ENCODE peak calls at places on chromosomes 4 and X, in four cellular contexts. P is H1, L is K562, V is HCT116. G is an unnamed sample.

GRCh38 chr4:81722229-81722900 is 250.7 kb upstream of the RASGEF1B start:
- DNase-seq in P (no peak), V (no peak), L (no peak), G (no peak)

GRCh38 chr4:126533176-126533575 is 1099.6 kb upstream of the INTU start:
- DNase-seq in V (no peak), P (no peak), L (no peak), G (no peak)

GRCh38 chrX:121236040-121236439 is 188.6 kb downstream of the GLUD2 start:
- DNase-seq in P (no peak), V (no peak), L (no peak), G (no peak)

GRCh38 chrX:27336466-27337091 is 126.6 kb downstream of the PPP4R3C start:
- DNase-seq in V (peak), P (peak), L (peak), G (peak)

GRCh38 chrX:69293776-69294601 is 128.7 kb upstream of the PJA1 start:
- DNase-seq in L (no peak), P (no peak), V (no peak), G (no peak)

GRCh38 chrX:16130707-16131106 is 7.3 kb downstream of the GRPR start:
- DNase-seq in L (no peak), V (no peak), P (no peak), G (no peak)

GRCh38 chrX:70398899-70399298 is 24.2 kb upstream of the GDPD2 start:
- DNase-seq in V (no peak), P (no peak), L (no peak), G (no peak)

GRCh38 chr4:101790521-101791188 is at the start of gene BANK1:
- DNase-seq in V (peak), P (peak), L (no peak), G (no peak)

GRCh38 chr4:100986360-100986868 is 360.9 kb downstream of the PPP3CA start:
- DNase-seq in L (no peak), V (no peak), P (peak), G (no peak)

GRCh38 chrX:16633754-16634153 is 16.2 kb upstream of the S100G start:
- DNase-seq in L (peak), P (no peak), V (no peak), G (no peak)

GRCh38 chrX:118116308-118117068 is at the start of gene KLHL13:
- DNase-seq in V (no peak), P (no peak), L (peak), G (peak)

GRCh38 chr4:89482926-89483595 is 175.5 kb upstream of the GPRIN3 start:
- DNase-seq in V (no peak), L (no peak), P (no peak), G (no peak)

GRCh38 chr4:184330008-184330400 is 112.3 kb upstream of the ENPP6 start:
- DNase-seq in P (no peak), L (no peak), V (no peak), G (no peak)

GRCh38 chr4:8162625-8163024 is 4.0 kb upstream of the ABLIM2 start:
- DNase-seq in P (no peak), L (no peak), V (no peak), G (no peak)

GRCh38 chrX:47540754-47541538 is 20.1 kb upstream of the ARAF start:
- DNase-seq in V (peak), L (peak), P (peak), G (peak)

GRCh38 chrX:68634649-68635227 is 12.7 kb upstream of the STARD8 start:
- DNase-seq in L (no peak), V (no peak), P (no peak), G (no peak)

GRCh38 chr4:94472056-94472826 is 20.5 kb downstream of the PDLIM5 start:
- DNase-seq in L (no peak), V (no peak), P (no peak), G (no peak)

GRCh38 chrX:54012830-54013500 is 31.3 kb downstream of the PHF8 start:
- DNase-seq in V (no peak), L (no peak), P (no peak), G (no peak)

GRCh38 chrX:74461384-74461783 is 40.1 kb downstream of the SLC16A2 start:
- DNase-seq in P (no peak), V (no peak), L (no peak), G (no peak)

GRCh38 chr4:98928131-98928504 is 815 bp downstream of the EIF4E start:
- DNase-seq in P (peak), L (peak), V (peak), G (peak)
- TF ChIP-seq SP1 in P (no peak), L (no peak), V (no peak), G (no peak)

GRCh38 chr4:158253350-158253980 is 43.2 kb downstream of the TMEM144 start:
- DNase-seq in L (peak), P (no peak), V (peak), G (peak)
- TF ChIP-seq SP1 in L (no peak), P (no peak), V (no peak), G (no peak)

GRCh38 chr4:1347410-1347864 is 429 bp downstream of the UVSSA start:
- DNase-seq in L (peak), P (no peak), V (no peak), G (peak)
- TF ChIP-seq SP1 in L (no peak), P (no peak), V (no peak), G (no peak)

DNA sequence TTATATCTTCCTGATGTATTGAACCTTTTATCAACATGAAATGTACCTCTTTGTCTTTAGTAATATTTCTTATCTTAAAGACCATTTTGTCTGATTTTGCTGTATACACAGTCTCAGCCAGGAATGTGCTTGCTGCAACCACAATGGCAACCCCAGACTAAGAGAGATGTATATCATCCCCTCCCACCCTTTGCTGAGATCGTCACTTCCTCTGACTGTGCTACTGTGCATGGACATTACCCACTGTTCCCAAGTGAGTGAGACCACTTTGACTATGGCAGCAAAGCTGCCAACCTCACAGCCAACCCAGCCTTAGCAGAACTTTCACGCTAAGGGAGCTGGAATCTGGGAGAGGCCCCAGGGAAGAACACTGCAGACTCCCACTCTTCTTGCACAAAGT is 46.0 kb downstream of the EIF2S3 start:
- DNase-seq in P (no peak), V (no peak), L (peak), G (no peak)
- TF ChIP-seq SP1 in P (no peak), V (no peak), L (no peak), G (no peak)

GRCh38 chrX:77422886-77423648 is 24.1 kb upstream of the FGF16 start:
- DNase-seq in V (no peak), P (peak), L (no peak), G (no peak)
- TF ChIP-seq SP1 in V (no peak), P (no peak), L (no peak), G (no peak)

DNA sequence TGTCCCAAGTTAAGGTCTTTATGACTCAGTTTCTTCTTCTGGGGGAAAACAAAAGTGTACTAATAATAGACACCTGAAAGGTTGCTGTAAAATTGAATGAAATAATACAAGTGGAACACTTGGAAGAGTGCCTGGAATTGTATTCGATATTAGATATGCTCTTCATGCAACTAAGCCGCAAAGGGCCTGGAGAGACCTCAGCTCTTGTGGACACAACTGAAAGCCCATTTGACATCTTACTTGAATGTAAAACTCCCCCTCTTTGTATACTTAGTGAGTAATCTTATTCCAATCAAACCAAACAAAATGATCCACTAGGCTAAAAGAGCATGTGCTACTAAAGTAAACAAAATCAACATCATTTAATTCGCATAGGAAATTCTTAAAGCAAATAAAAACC is 516 bp upstream of the MAP9 start:
- DNase-seq in P (no peak), L (no peak), V (no peak), G (no peak)
- TF ChIP-seq SP1 in P (no peak), L (no peak), V (no peak), G (no peak)

DNA sequence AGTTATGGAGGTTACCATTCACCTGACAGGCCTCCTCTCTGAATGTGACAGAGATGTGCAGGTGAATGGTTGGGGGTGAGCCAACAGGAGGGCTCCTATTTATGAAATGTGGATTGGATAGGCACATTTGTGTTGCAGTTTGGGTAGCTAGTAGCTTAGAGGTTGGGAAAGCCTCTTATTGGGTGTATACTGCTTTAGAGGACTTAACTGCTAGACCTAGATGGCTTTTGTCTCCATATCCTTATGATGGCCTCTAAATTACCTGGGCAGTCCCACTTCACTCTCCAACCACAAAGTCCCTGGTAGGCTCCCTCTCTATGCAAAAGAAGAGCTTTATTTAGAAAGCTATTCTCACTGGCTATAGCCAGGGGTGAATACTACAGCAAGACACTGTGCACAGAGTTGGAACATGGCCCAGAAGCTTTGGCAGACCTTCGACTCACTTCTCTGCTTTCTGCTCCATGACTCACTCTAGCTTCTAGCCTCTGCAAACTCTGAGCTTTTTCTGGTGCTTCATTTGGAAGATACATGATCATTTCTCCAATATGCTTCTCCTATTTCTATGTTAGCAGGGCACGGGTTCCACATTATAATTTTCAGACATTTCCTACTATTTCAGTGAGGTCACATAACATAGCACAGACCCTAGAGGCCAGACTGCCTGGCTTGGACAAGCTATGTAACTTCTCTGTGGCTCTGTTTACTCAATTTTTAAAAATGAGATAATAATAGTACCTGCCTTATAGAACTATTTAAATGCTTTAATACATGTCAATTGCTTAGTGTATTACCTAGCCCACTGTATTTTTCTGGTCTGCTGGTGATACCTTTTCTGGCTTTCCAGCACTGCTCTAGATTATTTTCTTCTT is 6.0 kb upstream of the VGLL1 start:
- DNase-seq in L (peak), V (no peak), P (no peak), G (no peak)
- TF ChIP-seq SP1 in L (no peak), V (no peak), P (no peak), G (no peak)

DNA sequence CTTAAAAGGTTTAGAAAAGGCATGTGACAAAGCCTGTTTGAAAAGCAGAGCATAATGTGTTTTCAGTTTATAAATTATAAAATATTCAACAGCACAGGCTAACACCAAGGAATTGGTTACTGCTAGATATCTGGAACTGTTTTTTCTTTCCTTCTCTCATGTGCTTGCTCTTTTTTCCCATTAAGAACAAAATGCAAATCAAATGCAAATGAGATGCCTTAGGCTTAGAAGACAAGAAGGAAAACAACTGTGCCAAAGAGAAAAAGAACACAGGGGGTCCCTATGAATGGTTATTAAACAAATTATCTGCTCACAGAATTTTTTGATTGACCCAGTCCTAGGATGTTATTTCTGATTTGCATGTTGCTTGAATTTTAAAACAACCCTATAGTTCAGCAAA is 351.6 kb upstream of the FAM241A start:
- DNase-seq in V (no peak), L (no peak), P (no peak), G (no peak)
- TF ChIP-seq SP1 in V (no peak), L (no peak), P (no peak), G (no peak)

GRCh38 chr4:105474110-105474518 is 252 bp upstream of the PPA2 start:
- DNase-seq in P (no peak), V (no peak), L (no peak), G (peak)
- TF ChIP-seq SP1 in P (no peak), V (peak), L (no peak), G (no peak)

DNA sequence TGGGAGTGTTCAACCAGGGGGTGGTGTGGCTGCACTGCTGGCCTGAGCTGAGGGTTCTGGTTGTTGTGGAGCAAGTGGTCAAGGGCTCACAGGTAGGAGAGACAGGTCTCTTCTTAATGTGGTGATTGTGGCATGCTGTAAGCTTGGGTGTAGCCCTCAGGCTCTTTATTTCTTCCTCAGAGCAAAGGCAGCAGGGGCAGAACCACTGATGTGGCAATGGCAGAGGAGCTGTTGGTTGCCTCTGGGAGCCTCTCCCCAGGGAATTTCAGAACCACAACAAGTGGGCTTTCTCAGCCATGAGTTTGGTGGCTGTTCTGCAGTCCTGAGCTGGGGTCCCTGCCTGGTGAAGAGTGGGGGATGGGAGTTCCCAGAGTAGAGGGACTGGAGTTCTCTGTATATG is 1017.2 kb downstream of the SH3BGRL start:
- DNase-seq in P (no peak), L (no peak), V (no peak), G (no peak)
- TF ChIP-seq SP1 in P (no peak), L (no peak), V (no peak), G (no peak)

G was measured in HEK293T.